ENCODE peak calls at places on chromosomes 16 and 17, in four cellular contexts. P, R, Z and B are unnamed samples.

GRCh38 chr17:57902800-57903759 is 52.1 kb downstream of the CUEDC1 start:
- DNase-seq in P (peak), R (peak), Z (peak), B (peak)

GRCh38 chr17:77963441-77963840 is 4.9 kb downstream of the TNRC6C start:
- DNase-seq in P (peak), R (no peak), Z (peak), B (peak)

GRCh38 chr17:50861334-50861676 is 4.8 kb downstream of the TOB1 start:
- DNase-seq in P (no peak), R (no peak), Z (no peak), B (no peak)

GRCh38 chr17:19397556-19398041 is 10.6 kb upstream of the MFAP4 start:
- DNase-seq in P (peak), R (no peak), Z (no peak), B (no peak)

GRCh38 chr17:74860999-74861553 is 1.4 kb upstream of the GRIN2C start:
- DNase-seq in P (no peak), R (no peak), Z (no peak), B (no peak)

GRCh38 chr16:79286646-79287423 is 313.7 kb downstream of the MAF start:
- DNase-seq in P (peak), R (no peak), Z (no peak), B (peak)

GRCh38 chr17:71628306-71628705 is 492.5 kb upstream of the SOX9 start:
- DNase-seq in P (no peak), R (no peak), Z (no peak), B (no peak)

GRCh38 chr17:15896834-15897233 is 48.1 kb upstream of the ADORA2B start:
- DNase-seq in P (no peak), R (no peak), Z (no peak), B (no peak)

GRCh38 chr16:14531101-14531500 is 99.0 kb downstream of the PARN start:
- DNase-seq in P (no peak), R (no peak), Z (no peak), B (no peak)

GRCh38 chr16:519841-520687 is 7.4 kb upstream of the CAPN15 start:
- DNase-seq in P (no peak), R (no peak), Z (no peak), B (no peak)

GRCh38 chr17:42537156-42537805 is 1.2 kb downstream of the NAGLU start:
- DNase-seq in P (no peak), R (no peak), Z (no peak), B (no peak)

GRCh38 chr17:63919311-63919723 is 678 bp upstream of the GH1 start:
- DNase-seq in P (peak), R (no peak), Z (peak), B (peak)

GRCh38 chr17:17511971-17512858 is 16.0 kb upstream of the RASD1 start:
- DNase-seq in P (no peak), R (peak), Z (peak), B (no peak)

GRCh38 chr17:28369684-28370034 is 448 bp downstream of the VTN start:
- DNase-seq in P (no peak), R (no peak), Z (no peak), B (no peak)

GRCh38 chr17:27546624-27547300 is 84.2 kb upstream of the LGALS9 start:
- DNase-seq in P (no peak), R (no peak), Z (peak), B (no peak)

GRCh38 chr17:28499366-28499668 is 6.8 kb upstream of the FOXN1 start:
- DNase-seq in P (peak), R (no peak), Z (no peak), B (no peak)

GRCh38 chr17:44086364-44087311 is 16.1 kb downstream of the G6PC3 start:
- DNase-seq in P (peak), R (peak), Z (peak), B (no peak)

GRCh38 chr17:71511266-71511995 is 609.4 kb upstream of the SOX9 start:
- DNase-seq in P (no peak), R (no peak), Z (no peak), B (no peak)

GRCh38 chr17:42833771-42834422 is 700 bp downstream of the PSME3 start:
- DNase-seq in P (no peak), R (no peak), Z (no peak), B (no peak)

GRCh38 chr16:59039066-59039465 is 304.9 kb upstream of the GOT2 start:
- DNase-seq in P (no peak), R (no peak), Z (no peak), B (no peak)

GRCh38 chr17:28576758-28577465 is at the start of gene ALDOC:
- DNase-seq in P (peak), R (peak), Z (peak), B (peak)

GRCh38 chr17:50274142-50274944 is at the start of gene TMEM92:
- DNase-seq in P (peak), R (peak), Z (no peak), B (no peak)

GRCh38 chr17:46038414-46038813 is 39.4 kb downstream of the STH start:
- DNase-seq in P (no peak), R (no peak), Z (no peak), B (no peak)